ENCODE peak calls at places on chromosomes 4 and X, in eight cellular contexts. T is T-helper 22 cell; J is activated CD8-positive, alpha-beta memory T cell treated with anti-CD3 and anti-CD28 coated beads for 1 hour; V is fibroblast of the aortic adventitia; P is activated CD4-positive, CD25-positive, alpha-beta regulatory T cell treated with anti-CD3 and anti-CD28 coated beads, Interleukin-2, amount 50 U/mL, for 72 hours; Y is anterior cingulate cortex; U is fibroblast of villous mesenchyme; X is HuH-7. R is an unnamed sample.

GRCh38 chrX:71098302-71098701 is 2.7 kb downstream of the FOXO4 start:
- DNase-seq in J (no peak), V (peak), P (peak), U (peak), T (peak), X (no peak), Y (no peak), R (no peak)

GRCh38 chrX:16096131-16096530 is 27.2 kb upstream of the GRPR start:
- DNase-seq in Y (no peak), V (no peak), U (no peak), X (no peak), P (no peak), J (no peak), T (no peak), R (no peak)

GRCh38 chrX:154332561-154332960 is 37.0 kb downstream of the TKTL1 start:
- DNase-seq in V (no peak), T (no peak), X (no peak), P (no peak), J (no peak), U (no peak), Y (no peak), R (no peak)

GRCh38 chr4:74453846-74454742 is 9.2 kb downstream of the AREG start:
- DNase-seq in U (no peak), T (no peak), Y (no peak), J (no peak), V (no peak), X (no peak), P (no peak), R (no peak)

GRCh38 chr4:176185068-176185467 is 10.3 kb downstream of the SPATA4 start:
- DNase-seq in T (no peak), Y (no peak), X (no peak), V (peak), U (peak), P (no peak), J (no peak), R (no peak)

GRCh38 chr4:185309770-185310169 is 86.0 kb downstream of the LRP2BP start:
- DNase-seq in J (no peak), P (no peak), X (no peak), V (no peak), U (no peak), Y (no peak), T (no peak), R (no peak)

GRCh38 chr4:2292679-2293108 is 30.8 kb upstream of the MXD4 start:
- DNase-seq in X (no peak), Y (no peak), V (peak), T (no peak), U (peak), J (no peak), P (no peak), R (peak)

GRCh38 chrX:108735087-108735679 is 1.2 kb downstream of the IRS4 start:
- DNase-seq in P (no peak), X (peak), J (no peak), Y (no peak), V (no peak), U (no peak), T (no peak), R (peak)

GRCh38 chrX:155841232-155841631 is 39.9 kb upstream of the VAMP7 start:
- DNase-seq in P (no peak), Y (no peak), V (no peak), T (no peak), U (no peak), X (no peak), J (no peak), R (no peak)

GRCh38 chrX:109440475-109440874 is 41.4 kb downstream of the GUCY2F start:
- DNase-seq in T (no peak), Y (no peak), J (no peak), V (peak), X (no peak), P (no peak), U (no peak), R (no peak)

GRCh38 chrX:134797390-134797700 is 139.1 kb upstream of the PLAC1 start:
- DNase-seq in V (no peak), T (no peak), J (no peak), Y (no peak), U (no peak), P (no peak), X (no peak), R (no peak)

GRCh38 chr4:81519856-81520255 is 48.1 kb upstream of the RASGEF1B start:
- DNase-seq in U (no peak), P (no peak), T (no peak), X (no peak), J (no peak), Y (no peak), V (no peak), R (no peak)

GRCh38 chrX:138986235-138986634 is 274.7 kb upstream of the FGF13 start:
- DNase-seq in Y (no peak), X (no peak), V (peak), J (no peak), T (no peak), P (no peak), U (no peak), R (no peak)

GRCh38 chrX:154526901-154527675 is 11.1 kb upstream of the FAM3A start:
- DNase-seq in J (no peak), P (peak), T (peak), Y (peak), U (peak), X (peak), V (peak), R (peak)

GRCh38 chr4:168631241-168632151 is 134.6 kb downstream of the PALLD start:
- DNase-seq in U (peak), P (no peak), J (no peak), T (no peak), V (peak), Y (no peak), X (peak), R (peak)

GRCh38 chrX:40130207-40130606 is 32.4 kb upstream of the BCOR start:
- DNase-seq in U (peak), T (no peak), J (no peak), Y (no peak), X (no peak), P (no peak), V (peak), R (no peak)

R was measured in posterior vena cava.